ENCODE peak calls at places on chromosomes 4 and X, in eight cellular contexts. G is psoas muscle, M is retinal pigment epithelial cell, X is GM13976, Y is astrocyte of the spinal cord, C is HFF-Myc, V is GM20000, I is activated B cell treated with CpG ODN at 0.5 μM for 24 hours. A is an unnamed sample.

GRCh38 chr4:59612235-59612634 is 1587.9 kb upstream of the ADGRL3 start:
- DNase-seq in G (no peak), M (no peak), X (no peak), Y (peak), C (no peak), V (no peak), I (no peak), A (no peak)

GRCh38 chrX:138946941-138947340 is 235.4 kb upstream of the FGF13 start:
- DNase-seq in G (no peak), M (no peak), X (no peak), Y (no peak), C (no peak), V (no peak), I (no peak), A (no peak)

GRCh38 chr4:146059153-146059552 is 116.4 kb upstream of the LSM6 start:
- DNase-seq in G (no peak), M (no peak), X (peak), Y (no peak), C (no peak), V (peak), I (no peak), A (no peak)

GRCh38 chr4:36310237-36310636 is 28.8 kb downstream of the DTHD1 start:
- DNase-seq in G (no peak), M (no peak), X (no peak), Y (no peak), C (no peak), V (no peak), I (no peak), A (no peak)

GRCh38 chr4:147860960-147861359 is 129.1 kb downstream of the ARHGAP10 start:
- DNase-seq in G (peak), M (no peak), X (no peak), Y (no peak), C (no peak), V (no peak), I (no peak), A (no peak)

GRCh38 chr4:53233396-53233795 is 132.5 kb downstream of the SCFD2 start:
- DNase-seq in G (no peak), M (no peak), X (no peak), Y (peak), C (no peak), V (no peak), I (no peak), A (no peak)

GRCh38 chr4:176238157-176238608 is 30.8 kb downstream of the ASB5 start:
- DNase-seq in G (no peak), M (peak), X (no peak), Y (peak), C (peak), V (no peak), I (no peak), A (no peak)

GRCh38 chrX:2395261-2395850 is 105.4 kb downstream of the DHRSX start:
- DNase-seq in G (no peak), M (no peak), X (no peak), Y (no peak), C (no peak), V (no peak), I (no peak), A (no peak)

GRCh38 chr4:165095291-165095690 is 17.4 kb downstream of the TMEM192 start:
- DNase-seq in G (no peak), M (no peak), X (no peak), Y (no peak), C (no peak), V (no peak), I (no peak), A (no peak)

GRCh38 chrX:96563663-96564062 is 121.0 kb upstream of the DIAPH2 start:
- DNase-seq in G (no peak), M (no peak), X (no peak), Y (no peak), C (no peak), V (no peak), I (no peak), A (no peak)

GRCh38 chrX:68830486-68831404 is 1.9 kb downstream of the EFNB1 start:
- DNase-seq in G (no peak), M (no peak), X (no peak), Y (no peak), C (no peak), V (no peak), I (no peak), A (peak)

GRCh38 chr4:101345596-101346311 is 1.6 kb downstream of the PPP3CA start:
- DNase-seq in G (peak), M (no peak), X (peak), Y (peak), C (no peak), V (peak), I (peak), A (peak)

GRCh38 chr4:15729910-15730533 is 27.2 kb downstream of the BST1 start:
- DNase-seq in G (no peak), M (no peak), X (peak), Y (peak), C (peak), V (peak), I (no peak), A (no peak)

GRCh38 chrX:133440081-133440796 is 24.9 kb upstream of the GPC4 start:
- DNase-seq in G (no peak), M (no peak), X (no peak), Y (no peak), C (no peak), V (no peak), I (no peak), A (no peak)

DNA sequence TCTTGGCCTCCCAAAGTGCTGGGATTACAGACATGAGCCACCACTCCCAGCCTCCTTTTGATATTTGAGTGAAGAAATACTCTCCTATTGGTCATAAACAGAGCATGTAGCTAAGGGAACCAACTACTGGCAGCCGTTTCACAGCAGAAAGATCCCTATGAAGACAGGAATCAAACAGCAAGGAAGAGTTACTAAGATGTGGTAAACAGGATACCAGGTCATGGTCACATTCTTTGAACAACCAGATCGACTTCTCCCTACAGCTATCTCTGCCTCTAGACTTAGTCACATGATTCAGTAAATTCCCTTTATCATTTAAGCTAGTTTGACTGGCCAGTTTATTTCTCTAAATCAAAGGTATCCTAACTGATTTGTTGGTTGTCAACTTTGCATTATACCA is 9.0 kb upstream of the HNRNPD start:
- DNase-seq in G (no peak), M (no peak), X (no peak), Y (no peak), C (no peak), V (no peak), I (no peak), A (no peak)
- TF ChIP-seq CTCF in G (no peak), M (no peak), X (no peak), Y (no peak), C (no peak), V (no peak), I (no peak), A (no peak)

GRCh38 chr4:126627255-126627654 is 1005.5 kb upstream of the INTU start:
- DNase-seq in G (no peak), M (no peak), X (no peak), Y (peak), C (no peak), V (no peak), I (no peak), A (no peak)
- TF ChIP-seq CTCF in G (no peak), M (peak), X (no peak), Y (peak), C (peak), V (peak), I (no peak), A (peak)

GRCh38 chr4:13722649-13723048 is 95.1 kb upstream of the BOD1L1 start:
- DNase-seq in G (no peak), M (no peak), X (no peak), Y (no peak), C (no peak), V (no peak), I (no peak), A (no peak)

GRCh38 chr4:13721894-13722293 is 94.4 kb upstream of the BOD1L1 start:
- DNase-seq in G (no peak), M (no peak), X (no peak), Y (no peak), C (no peak), V (no peak), I (no peak), A (no peak)
- TF ChIP-seq CTCF in G (no peak), M (no peak), X (no peak), Y (no peak), C (no peak), V (no peak), I (no peak), A (no peak)

GRCh38 chrX:13898084-13898483 is 81.2 kb upstream of the GPM6B start:
- DNase-seq in G (no peak), M (no peak), X (peak), Y (no peak), C (peak), V (peak), I (no peak), A (no peak)
- TF ChIP-seq CTCF in G (no peak), M (peak), X (peak), Y (no peak), C (no peak), V (peak), I (no peak), A (peak)

GRCh38 chrX:41335590-41336331 is 1.8 kb downstream of the DDX3X start:
- DNase-seq in G (no peak), M (no peak), X (no peak), Y (peak), C (no peak), V (no peak), I (no peak), A (no peak)

GRCh38 chrX:41334866-41335589 is 1.1 kb downstream of the DDX3X start:
- DNase-seq in G (peak), M (no peak), X (peak), Y (peak), C (no peak), V (peak), I (no peak), A (no peak)

GRCh38 chrX:41332988-41333743 is 796 bp upstream of the DDX3X start:
- DNase-seq in G (peak), M (peak), X (peak), Y (peak), C (peak), V (peak), I (peak), A (peak)

GRCh38 chrX:41333744-41333993 is 293 bp upstream of the DDX3X start:
- DNase-seq in G (peak), M (peak), X (peak), Y (peak), C (peak), V (peak), I (no peak), A (no peak)

DNA sequence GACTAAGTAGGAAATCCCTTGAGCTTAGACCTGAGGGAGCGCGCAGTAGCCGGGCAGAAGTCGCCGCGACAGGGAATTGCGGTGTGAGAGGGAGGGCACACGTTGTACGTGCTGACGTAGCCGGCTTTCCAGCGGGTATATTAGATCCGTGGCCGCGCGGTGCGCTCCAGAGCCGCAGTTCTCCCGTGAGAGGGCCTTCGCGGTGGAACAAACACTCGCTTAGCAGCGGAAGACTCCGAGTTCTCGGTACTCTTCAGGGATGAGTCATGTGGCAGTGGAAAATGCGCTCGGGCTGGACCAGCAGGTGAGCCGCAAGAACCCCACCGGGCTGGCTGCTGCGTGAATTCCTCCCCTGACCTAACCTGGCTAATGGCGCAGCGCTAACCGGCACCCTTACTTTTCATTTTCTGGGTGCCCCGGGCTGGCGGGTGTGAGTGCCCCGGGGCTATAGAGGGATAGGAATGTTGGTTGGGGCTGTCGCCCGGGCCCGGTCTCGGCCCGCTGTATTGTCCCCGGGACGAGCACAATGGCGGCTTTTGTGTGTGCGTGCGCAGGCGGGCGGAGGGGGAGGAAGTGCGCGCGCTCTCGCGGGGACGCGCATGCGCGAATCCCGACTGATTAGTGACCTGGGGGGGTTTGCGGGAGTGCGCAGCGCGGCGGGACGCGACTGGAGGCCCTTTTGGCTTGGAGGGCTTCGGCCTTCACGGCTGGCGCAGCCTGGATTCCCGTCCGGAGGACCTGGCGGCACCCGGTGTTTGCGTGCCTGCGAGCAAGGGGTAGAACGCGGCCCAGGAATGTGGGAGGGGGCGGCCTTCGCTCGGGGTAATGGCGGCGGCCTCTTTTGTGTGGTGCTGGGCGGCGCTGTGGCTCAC is at the start of gene DDX3X:
- DNase-seq in G (peak), M (peak), X (peak), Y (peak), C (peak), V (peak), I (peak), A (peak)
- TF ChIP-seq CTCF in G (peak), M (peak), X (peak), Y (peak), C (no peak), V (no peak), I (no peak), A (peak)

GRCh38 chr4:30268370-30268769 is 451.8 kb upstream of the PCDH7 start:
- DNase-seq in G (no peak), M (no peak), X (no peak), Y (no peak), C (no peak), V (no peak), I (no peak), A (no peak)

GRCh38 chr4:30264465-30264864 is 455.7 kb upstream of the PCDH7 start:
- DNase-seq in G (no peak), M (no peak), X (no peak), Y (no peak), C (no peak), V (no peak), I (no peak), A (no peak)

DNA sequence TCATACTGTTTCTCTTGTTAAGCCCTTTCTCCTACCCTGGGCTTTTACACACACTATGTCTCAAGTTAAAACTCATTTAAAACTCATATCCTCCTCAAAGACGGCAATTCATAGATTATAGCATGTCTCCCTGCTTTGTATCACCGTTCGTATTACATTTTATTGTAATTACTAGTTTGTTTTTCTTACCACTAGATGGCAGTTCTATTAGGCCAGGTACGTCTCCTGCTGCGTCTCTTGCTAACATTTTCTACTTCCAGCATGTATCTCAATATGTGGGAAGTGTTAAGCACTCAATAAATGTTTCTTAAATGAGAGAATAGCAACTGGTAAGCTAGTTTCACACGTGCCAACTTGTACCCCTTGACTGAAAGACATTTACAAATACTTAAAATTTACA is 450.3 kb upstream of the PCDH7 start:
- DNase-seq in G (no peak), M (no peak), X (no peak), Y (no peak), C (no peak), V (no peak), I (no peak), A (no peak)
- TF ChIP-seq CTCF in G (no peak), M (peak), X (no peak), Y (peak), C (no peak), V (no peak), I (no peak), A (peak)